ENCODE peak calls at places on chromosome 11, in seven cellular contexts. S, E, O, Y, N, G and P are unnamed samples.

GRCh38 chr11:75351541-75352416 is at the start of gene ARRB1:
- DNase-seq in S (peak; percentile 97), E (peak; percentile 48), O (no peak), Y (no peak), N (peak; percentile 78), G (no peak), P (peak; percentile 88)

GRCh38 chr11:10293423-10294288 is at the start of gene SBF2:
- DNase-seq in S (peak; percentile 92), E (peak; percentile 91), O (peak; percentile 96), Y (peak; percentile 80), N (peak; percentile 95), G (no peak), P (peak; percentile 87)

GRCh38 chr11:133951484-133952198 is 5.1 kb downstream of the IGSF9B start:
- DNase-seq in S (peak; percentile 72), E (no peak), O (peak; percentile 4), Y (no peak), N (no peak), G (no peak), P (peak; percentile 81)

GRCh38 chr11:78786086-78786485 is 211.4 kb upstream of the NARS2 start:
- DNase-seq in S (no peak), E (no peak), O (peak; percentile 44), Y (no peak), N (peak; percentile 15), G (no peak), P (no peak)

GRCh38 chr11:61042961-61043540 is 59.2 kb upstream of the CD5 start:
- DNase-seq in S (no peak), E (no peak), O (no peak), Y (no peak), N (no peak), G (no peak), P (no peak)

GRCh38 chr11:46669606-46670243 is 30.7 kb downstream of the ARHGAP1 start:
- DNase-seq in S (peak; percentile 54), E (no peak), O (no peak), Y (no peak), N (no peak), G (no peak), P (no peak)

GRCh38 chr11:76939219-76939631 is 78.5 kb downstream of the ACER3 start:
- DNase-seq in S (peak; percentile 42), E (no peak), O (peak; percentile 9), Y (no peak), N (peak; percentile 47), G (no peak), P (no peak)

GRCh38 chr11:2511421-2512369 is 66.9 kb downstream of the KCNQ1 start:
- DNase-seq in S (no peak), E (no peak), O (no peak), Y (no peak), N (no peak), G (no peak), P (no peak)

GRCh38 chr11:61762798-61763197 is 10.4 kb downstream of the MYRF start:
- DNase-seq in S (no peak), E (no peak), O (no peak), Y (no peak), N (no peak), G (no peak), P (no peak)

GRCh38 chr11:46338636-46338987 is 8.7 kb upstream of the DGKZ start:
- DNase-seq in S (peak; percentile 89), E (no peak), O (peak; percentile 26), Y (peak; percentile 90), N (peak; percentile 57), G (no peak), P (no peak)

GRCh38 chr11:125148743-125149142 is 15.8 kb upstream of the PKNOX2 start:
- DNase-seq in S (no peak), E (no peak), O (no peak), Y (no peak), N (no peak), G (no peak), P (no peak)

GRCh38 chr11:2330696-2331095 is 28.9 kb downstream of the TSPAN32 start:
- DNase-seq in S (no peak), E (no peak), O (no peak), Y (no peak), N (no peak), G (no peak), P (no peak)

GRCh38 chr11:8870461-8871282 is 40.3 kb upstream of the AKIP1 start:
- DNase-seq in S (peak; percentile 86), E (peak; percentile 58), O (peak; percentile 75), Y (peak; percentile 43), N (peak; percentile 79), G (peak; percentile 34), P (peak; percentile 74)

GRCh38 chr11:11841121-11841604 is 609 bp upstream of the USP47 start:
- DNase-seq in S (no peak), E (no peak), O (no peak), Y (no peak), N (no peak), G (no peak), P (peak; percentile 43)

GRCh38 chr11:123357990-123358827 is 71.9 kb upstream of the GRAMD1B start:
- DNase-seq in S (peak; percentile 57), E (peak; percentile 18), O (peak; percentile 2), Y (peak; percentile 25), N (peak; percentile 8), G (no peak), P (peak; percentile 54)

GRCh38 chr11:81197396-81197795 is 1536.3 kb downstream of the FAM181B start:
- DNase-seq in S (no peak), E (no peak), O (no peak), Y (no peak), N (no peak), G (no peak), P (peak; percentile 26)

GRCh38 chr11:32081129-32081641 is 9.7 kb upstream of the RCN1 start:
- DNase-seq in S (no peak), E (no peak), O (peak; percentile 64), Y (no peak), N (peak; percentile 52), G (no peak), P (no peak)

GRCh38 chr11:12460441-12460840 is 83.1 kb downstream of the PARVA start:
- DNase-seq in S (peak; percentile 58), E (no peak), O (peak; percentile 44), Y (no peak), N (peak; percentile 53), G (no peak), P (no peak)

GRCh38 chr11:131389582-131389981 is 19.2 kb downstream of the NTM start:
- DNase-seq in S (no peak), E (no peak), O (no peak), Y (no peak), N (no peak), G (no peak), P (no peak)

GRCh38 chr11:120808616-120809050 is 215.3 kb upstream of the TBCEL start:
- DNase-seq in S (no peak), E (no peak), O (no peak), Y (no peak), N (no peak), G (no peak), P (no peak)

GRCh38 chr11:119684361-119685072 is 44.5 kb downstream of the NECTIN1 start:
- DNase-seq in S (peak; percentile 91), E (no peak), O (peak; percentile 75), Y (no peak), N (peak; percentile 85), G (no peak), P (no peak)

GRCh38 chr11:58286249-58286648 is 18.2 kb upstream of the OR10W1 start:
- DNase-seq in S (peak; percentile 66), E (peak; percentile 5), O (peak; percentile 60), Y (peak; percentile 35), N (peak; percentile 5), G (no peak), P (peak; percentile 32)

GRCh38 chr11:114625294-114625693 is 29.7 kb upstream of the NXPE4 start:
- DNase-seq in S (no peak), E (no peak), O (no peak), Y (no peak), N (no peak), G (no peak), P (no peak)

GRCh38 chr11:106076421-106076922 is 675 bp downstream of the KBTBD3 start:
- DNase-seq in S (no peak), E (no peak), O (no peak), Y (no peak), N (no peak), G (no peak), P (no peak)

GRCh38 chr11:8301622-8302021 is 37.9 kb upstream of the LMO1 start:
- DNase-seq in S (no peak), E (no peak), O (no peak), Y (no peak), N (no peak), G (no peak), P (no peak)

GRCh38 chr11:101127699-101128570 is 1.7 kb downstream of the PGR start:
- DNase-seq in S (peak; percentile 46), E (peak; percentile 36), O (no peak), Y (no peak), N (peak; percentile 9), G (peak; percentile 10), P (peak; percentile 64)

DNA sequence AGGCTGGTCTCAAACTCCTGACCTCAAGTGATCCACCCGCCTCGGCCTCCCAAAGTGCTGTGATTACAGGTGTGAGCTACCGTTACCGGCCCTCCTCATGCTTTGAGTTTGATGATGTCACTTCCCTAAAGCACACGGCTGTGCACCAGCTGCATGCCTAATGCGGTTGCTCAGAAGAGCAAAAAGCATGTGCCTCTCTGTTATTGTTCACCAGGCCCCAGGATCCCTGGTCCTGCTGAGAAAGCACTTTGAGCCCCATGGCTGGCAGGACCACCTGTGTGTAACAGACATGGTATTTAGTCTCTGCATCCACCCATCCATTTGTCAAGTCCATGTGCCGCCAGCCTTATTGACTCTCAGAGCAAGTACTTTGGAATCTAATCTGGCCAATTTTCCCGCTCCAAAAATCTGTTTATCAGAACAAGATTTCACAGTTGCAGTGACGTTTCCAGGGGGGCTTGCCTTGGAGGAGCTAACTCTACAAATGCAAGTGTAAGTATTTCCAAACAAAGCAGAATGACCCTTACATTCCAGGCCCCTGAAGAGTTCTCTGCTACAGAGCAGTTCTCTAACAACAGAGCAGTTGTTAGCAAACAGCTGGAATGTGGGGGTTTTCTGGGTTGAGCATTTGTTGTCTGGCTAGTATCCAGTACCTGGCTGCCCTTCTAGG is 89.4 kb downstream of the LDLRAD3 start:
- DNase-seq in S (peak; percentile 59), E (no peak), O (peak; percentile 66), Y (no peak), N (peak; percentile 61), G (peak; percentile 44), P (peak; percentile 46)
- H3K18ac ChIP-seq in S (no peak overlapping the region), E (no peak overlapping the region), O (no peak overlapping the region), Y (peak overlapping the region; percentile 56), N (no peak overlapping the region), G (no peak overlapping the region), P (no peak overlapping the region)

GRCh38 chr11:21390430-21390829 is 721.0 kb downstream of the NELL1 start:
- DNase-seq in S (no peak), E (no peak), O (no peak), Y (no peak), N (no peak), G (no peak), P (no peak)
- H3K18ac ChIP-seq in S (no peak overlapping the region), E (no peak overlapping the region), O (no peak overlapping the region), Y (no peak overlapping the region), N (no peak overlapping the region), G (no peak overlapping the region), P (no peak overlapping the region)

GRCh38 chr11:129611661-129612566 is 203.7 kb upstream of the TMEM45B start:
- DNase-seq in S (no peak), E (no peak), O (no peak), Y (no peak), N (no peak), G (no peak), P (no peak)
- H3K18ac ChIP-seq in S (no peak overlapping the region), E (peak overlapping the region; percentile 4), O (no peak overlapping the region), Y (no peak overlapping the region), N (no peak overlapping the region), G (no peak overlapping the region), P (no peak overlapping the region)

GRCh38 chr11:94866936-94867795 is 99.0 kb downstream of the AMOTL1 start:
- DNase-seq in S (peak; percentile 57), E (no peak), O (no peak), Y (no peak), N (no peak), G (no peak), P (no peak)
- H3K18ac ChIP-seq in S (peak overlapping the region; percentile 77), E (no peak overlapping the region), O (no peak overlapping the region), Y (no peak overlapping the region), N (no peak overlapping the region), G (no peak overlapping the region), P (no peak overlapping the region)